ENCODE peak calls at places on chromosomes 13 and 19, in nine cellular contexts. F is stromal cell of bone marrow; U is AG04449; R is GM04503; Y is left ventricle myocardium inferior; B is cerebellum; W is MG63; N is stimulated activated CD4-positive, alpha-beta T cell treated with anti-CD3 and anti-CD28 coated beads, Interleukin-2, amount 100 ng/mL, for 4 hours; H is fibroblast of gingiva. M is an unnamed sample.

GRCh38 chr19:20028611-20029010 is 10.7 kb downstream of the ZNF682 start:
- DNase-seq in F (no peak), U (no peak), R (no peak), Y (no peak), B (no peak), W (no peak), N (no peak), H (no peak), M (no peak)

GRCh38 chr19:12783226-12783848 is 7.9 kb upstream of the JUNB start:
- DNase-seq in F (no peak), U (no peak), R (no peak), Y (no peak), B (no peak), W (peak), N (no peak), H (no peak), M (peak)

GRCh38 chr19:45973564-45974338 is at the start of gene NOVA2:
- DNase-seq in F (no peak), U (no peak), R (no peak), Y (peak), B (peak), W (peak), N (no peak), H (peak), M (peak)

GRCh38 chr13:97938701-97939475 is 14.6 kb upstream of the IPO5 start:
- DNase-seq in F (no peak), U (no peak), R (no peak), Y (no peak), B (no peak), W (no peak), N (no peak), H (peak), M (no peak)

GRCh38 chr19:34217952-34218817 is 36.2 kb upstream of the GARRE1 start:
- DNase-seq in F (peak), U (peak), R (peak), Y (no peak), B (no peak), W (peak), N (peak), H (peak), M (peak)

GRCh38 chr19:1767464-1767933 is 14.2 kb downstream of the ONECUT3 start:
- DNase-seq in F (no peak), U (no peak), R (no peak), Y (peak), B (peak), W (no peak), N (peak), H (no peak), M (no peak)

GRCh38 chr19:52689804-52690394 is 44.9 kb downstream of the ZNF611 start:
- DNase-seq in F (no peak), U (no peak), R (no peak), Y (peak), B (peak), W (peak), N (peak), H (peak), M (peak)

GRCh38 chr19:43555185-43555770 is 20.0 kb downstream of the XRCC1 start:
- DNase-seq in F (peak), U (peak), R (no peak), Y (peak), B (peak), W (peak), N (peak), H (peak), M (peak)

GRCh38 chr13:67351915-67352314 is 121.8 kb upstream of the PCDH9 start:
- DNase-seq in F (no peak), U (no peak), R (no peak), Y (no peak), B (no peak), W (no peak), N (no peak), H (peak), M (peak)

GRCh38 chr19:5170329-5170745 is 170.3 kb downstream of the PTPRS start:
- DNase-seq in F (no peak), U (no peak), R (no peak), Y (no peak), B (no peak), W (no peak), N (peak), H (no peak), M (no peak)

GRCh38 chr13:36549771-36550170 is 117.5 kb downstream of the CCNA1 start:
- DNase-seq in F (no peak), U (no peak), R (no peak), Y (no peak), B (no peak), W (no peak), N (no peak), H (no peak), M (no peak)

GRCh38 chr13:52344108-52344507 is 61.9 kb downstream of the THSD1 start:
- DNase-seq in F (no peak), U (no peak), R (no peak), Y (no peak), B (no peak), W (no peak), N (no peak), H (peak), M (no peak)

GRCh38 chr19:34120846-34121639 is 51.3 kb upstream of the LSM14A start:
- DNase-seq in F (peak), U (no peak), R (no peak), Y (no peak), B (peak), W (peak), N (peak), H (peak), M (peak)

GRCh38 chr19:10565028-10565566 is 713 bp downstream of the KRI1 start:
- DNase-seq in F (no peak), U (no peak), R (no peak), Y (no peak), B (peak), W (peak), N (peak), H (no peak), M (peak)

GRCh38 chr19:2047449-2048103 is 3.5 kb downstream of the MKNK2 start:
- DNase-seq in F (no peak), U (no peak), R (no peak), Y (no peak), B (no peak), W (peak), N (no peak), H (no peak), M (peak)

GRCh38 chr13:51229731-51230130 is 7.5 kb downstream of the FAM124A start:
- DNase-seq in F (no peak), U (no peak), R (no peak), Y (no peak), B (no peak), W (no peak), N (no peak), H (no peak), M (no peak)

GRCh38 chr13:59326717-59327116 is 837.0 kb downstream of the DIAPH3 start:
- DNase-seq in F (no peak), U (no peak), R (no peak), Y (no peak), B (no peak), W (no peak), N (no peak), H (no peak), M (no peak)

GRCh38 chr13:99281811-99282263 is 23.7 kb upstream of the GPR18 start:
- DNase-seq in F (peak), U (no peak), R (no peak), Y (peak), B (no peak), W (peak), N (no peak), H (peak), M (no peak)

GRCh38 chr13:113576597-113576996 is 8.0 kb upstream of the TFDP1 start:
- DNase-seq in F (no peak), U (no peak), R (no peak), Y (no peak), B (no peak), W (no peak), N (no peak), H (no peak), M (no peak)

GRCh38 chr13:22238269-22238668 is 567.4 kb downstream of the FGF9 start:
- DNase-seq in F (no peak), U (no peak), R (no peak), Y (no peak), B (no peak), W (no peak), N (no peak), H (no peak), M (no peak)

GRCh38 chr13:92175330-92175729 is 776.9 kb downstream of the GPC5 start:
- DNase-seq in F (peak), U (no peak), R (no peak), Y (no peak), B (no peak), W (peak), N (no peak), H (peak), M (peak)

GRCh38 chr19:57689750-57690149 is 8.0 kb downstream of the ZNF551 start:
- DNase-seq in F (no peak), U (no peak), R (no peak), Y (no peak), B (no peak), W (no peak), N (no peak), H (no peak), M (no peak)

GRCh38 chr19:39936020-39936419 is 1.6 kb upstream of the FCGBP start:
- DNase-seq in F (no peak), U (no peak), R (no peak), Y (no peak), B (no peak), W (no peak), N (no peak), H (no peak), M (no peak)

GRCh38 chr19:55358943-55359908 is 3.8 kb downstream of the GARIN5B start:
- DNase-seq in F (no peak), U (no peak), R (no peak), Y (no peak), B (no peak), W (no peak), N (no peak), H (no peak), M (no peak)

M was measured in foreskin fibroblast.